ENCODE peak calls at places on chromosome 3, in five cellular contexts. R is AG08396, F is AG08395, M is anterior cingulate cortex, S is GM06990. X is an unnamed sample.

GRCh38 chr3:39780352-39780751 is 29.1 kb upstream of the MYRIP start:
- DNase-seq in F (no peak), R (no peak), M (no peak), S (no peak), X (no peak)

GRCh38 chr3:150253622-150254021 is 154.5 kb upstream of the TSC22D2 start:
- DNase-seq in F (no peak), M (no peak), R (no peak), S (no peak), X (no peak)

GRCh38 chr3:42653560-42654330 is at the start of gene ZBTB47:
- DNase-seq in M (peak), S (no peak), F (peak), R (peak), X (no peak)

GRCh38 chr3:51099794-51100542 is 285.1 kb upstream of the MANF start:
- DNase-seq in R (peak), M (no peak), S (no peak), F (peak), X (no peak)

GRCh38 chr3:149454746-149455145 is 19.8 kb upstream of the TM4SF4 start:
- DNase-seq in S (no peak), M (no peak), R (peak), F (peak), X (no peak)

GRCh38 chr3:60756231-60756630 is 495.0 kb downstream of the FHIT start:
- DNase-seq in M (no peak), R (no peak), F (peak), S (no peak), X (no peak)

GRCh38 chr3:42822828-42823227 is 13.6 kb downstream of the ACKR2 start:
- DNase-seq in F (no peak), S (no peak), R (no peak), M (no peak), X (no peak)

GRCh38 chr3:71905426-71905825 is 120.5 kb upstream of the PROK2 start:
- DNase-seq in R (no peak), M (no peak), S (peak), F (no peak), X (no peak)

GRCh38 chr3:119175869-119176756 is 2.7 kb downstream of the UPK1B start:
- DNase-seq in M (no peak), R (peak), S (no peak), F (peak), X (no peak)

GRCh38 chr3:181210275-181210674 is 220.7 kb upstream of the DNAJC19 start:
- DNase-seq in S (no peak), M (no peak), R (no peak), F (no peak), X (no peak)

GRCh38 chr3:66473637-66474036 is 27.2 kb downstream of the LRIG1 start:
- DNase-seq in S (no peak), R (no peak), F (peak), M (no peak), X (no peak)

GRCh38 chr3:131723343-131723742 is 220.6 kb upstream of the MRPL3 start:
- DNase-seq in F (no peak), S (no peak), R (no peak), M (no peak), X (no peak)

GRCh38 chr3:46114324-46114988 is 87.2 kb upstream of the XCR1 start:
- DNase-seq in F (peak), M (no peak), R (peak), S (no peak), X (no peak)

GRCh38 chr3:194029846-194030245 is 106.1 kb upstream of the HES1 start:
- DNase-seq in R (no peak), F (no peak), M (no peak), S (no peak), X (no peak)

GRCh38 chr3:177928156-177928555 is 608.1 kb upstream of the KCNMB2 start:
- DNase-seq in M (no peak), R (peak), S (peak), F (peak), X (no peak)

GRCh38 chr3:138114431-138114918 is 933 bp downstream of the DZIP1L start:
- DNase-seq in F (no peak), S (no peak), R (peak), M (no peak), X (no peak)

GRCh38 chr3:187041362-187042061 is 97.8 kb downstream of the RPL39L start:
- DNase-seq in R (no peak), S (no peak), M (no peak), F (no peak), X (no peak)

GRCh38 chr3:53194218-53195065 is 33.4 kb downstream of the PRKCD start:
- DNase-seq in F (peak), M (no peak), R (peak), S (no peak), X (peak)

GRCh38 chr3:54299169-54299935 is 177.0 kb downstream of the CACNA2D3 start:
- DNase-seq in M (no peak), R (no peak), F (no peak), S (no peak), X (no peak)

GRCh38 chr3:27976933-27977332 is 254.8 kb upstream of the EOMES start:
- DNase-seq in M (no peak), F (peak), S (no peak), R (peak), X (no peak)

X was measured in chondrocyte.